ENCODE peak calls at places on chromosomes 16 and 17, in four cellular contexts. E is SK-N-SH, K is GM12878, U is A549. D is an unnamed sample.

GRCh38 chr17:63445065-63445464 is 1.0 kb downstream of the CYB561 start:
- DNase-seq in U (no peak), K (no peak), E (peak; percentile 52), D (no peak)

GRCh38 chr16:85293899-85294642 is 181.8 kb upstream of the CIBAR2 start:
- DNase-seq in K (no peak), U (no peak), E (no peak), D (no peak)

GRCh38 chr16:66275795-66276428 is 90.6 kb upstream of the CDH5 start:
- DNase-seq in K (no peak), U (peak; percentile 71), E (peak; percentile 55), D (peak; percentile 61)

GRCh38 chr17:32161506-32162365 is 19.4 kb downstream of the RHOT1 start:
- DNase-seq in U (no peak), K (no peak), E (no peak), D (no peak)

GRCh38 chr17:48610282-48611211 is at the start of gene HOXB7:
- DNase-seq in E (peak; percentile 79), K (no peak), U (peak; percentile 75), D (no peak)

GRCh38 chr16:24151482-24151939 is 104.6 kb upstream of the CACNG3 start:
- DNase-seq in U (no peak), K (no peak), E (no peak), D (no peak)

GRCh38 chr16:89431158-89431584 is 59.2 kb downstream of the ANKRD11 start:
- DNase-seq in K (no peak), E (no peak), U (peak; percentile 70), D (no peak)

GRCh38 chr17:19448341-19449268 is 37.6 kb downstream of the RNF112 start:
- DNase-seq in K (no peak), U (peak; percentile 76), E (peak; percentile 29), D (peak; percentile 19)

GRCh38 chr17:5419959-5420653 is at the start of gene RPAIN:
- DNase-seq in U (peak; percentile 93), K (no peak), E (peak; percentile 88), D (peak; percentile 85)
- TF ChIP-seq REST in U (no peak), K (no peak), E (no peak), D (no peak)

DNA sequence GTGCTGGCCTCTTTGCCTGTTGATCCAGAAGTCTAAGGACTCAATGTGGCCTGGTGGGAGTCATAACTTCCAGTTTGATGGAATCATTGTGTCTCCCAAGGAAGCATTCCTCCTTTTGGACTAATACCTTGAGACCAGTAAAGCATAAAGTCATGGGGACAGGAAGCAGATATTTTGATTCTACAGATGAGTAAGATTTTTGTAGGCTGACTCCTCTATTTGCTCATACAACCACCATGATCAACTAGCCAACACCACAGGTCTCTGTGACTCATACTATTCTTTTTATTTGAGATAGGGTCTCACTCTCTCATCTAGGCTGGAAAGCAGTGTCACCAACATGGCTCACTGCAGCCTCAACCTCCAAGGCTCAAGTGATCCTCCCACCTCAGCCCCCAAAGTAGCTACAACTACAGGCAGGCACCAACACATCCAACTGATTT is 6.2 kb downstream of the MT2A start:
- DNase-seq in E (no peak), K (no peak), U (peak; percentile 37), D (peak; percentile 39)
- H3K4me1 ChIP-seq in E (peaks cover 39% of the 10 kb centered on the region), K (peaks cover 21% of the 10 kb centered on the region), U (peaks cover 46% of the 10 kb centered on the region), D (peaks cover 34% of the 10 kb centered on the region)

DNA sequence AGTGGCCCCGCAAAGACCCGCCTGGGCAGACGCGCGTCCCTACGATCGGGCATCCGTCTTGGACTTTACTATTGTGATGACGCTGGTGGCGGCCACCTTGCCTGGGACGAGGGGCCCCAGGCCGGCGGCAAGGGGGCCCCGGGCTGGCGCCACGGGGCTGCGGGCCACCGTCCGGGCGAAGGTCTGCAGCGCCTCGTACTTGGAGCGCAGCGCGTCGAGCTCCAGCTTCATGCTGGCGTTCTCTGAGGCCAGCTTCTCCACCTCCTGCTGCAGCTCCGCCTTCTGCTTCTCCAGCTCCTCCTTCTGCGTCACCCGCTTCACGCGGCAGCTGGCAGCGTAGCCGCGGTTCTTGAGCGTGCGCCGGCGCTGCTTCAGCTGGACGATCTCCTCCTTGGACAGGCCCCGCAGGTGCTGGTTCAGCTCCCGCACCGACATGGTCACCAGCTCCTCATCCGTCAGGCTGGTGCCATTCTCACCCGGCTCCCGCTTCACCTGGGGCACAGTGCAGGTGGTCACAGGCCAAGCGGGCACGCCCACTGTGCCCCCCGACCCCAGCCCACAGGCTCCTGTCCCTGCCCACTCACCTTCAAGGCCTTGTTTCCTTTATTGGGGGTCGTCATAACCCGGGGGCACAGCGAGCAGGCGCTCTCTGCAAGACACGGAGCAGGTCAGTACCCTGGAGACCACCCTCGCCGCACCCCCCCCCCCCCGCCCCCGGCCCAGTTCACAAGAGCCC is 4.8 kb upstream of the SIRT7 start:
- DNase-seq in E (no peak), K (no peak), U (peak; percentile 91), D (no peak)
- TF ChIP-seq REST in E (no peak), K (no peak), U (no peak), D (no peak)

GRCh38 chr16:49024016-49024415 is 257.6 kb downstream of the CBLN1 start:
- DNase-seq in E (no peak), U (no peak), K (no peak), D (no peak)
- H3K4me1 ChIP-seq in E (no peaks in the 10 kb centered on the region), U (no peaks in the 10 kb centered on the region), K (no peaks in the 10 kb centered on the region), D (no peaks in the 10 kb centered on the region)

DNA sequence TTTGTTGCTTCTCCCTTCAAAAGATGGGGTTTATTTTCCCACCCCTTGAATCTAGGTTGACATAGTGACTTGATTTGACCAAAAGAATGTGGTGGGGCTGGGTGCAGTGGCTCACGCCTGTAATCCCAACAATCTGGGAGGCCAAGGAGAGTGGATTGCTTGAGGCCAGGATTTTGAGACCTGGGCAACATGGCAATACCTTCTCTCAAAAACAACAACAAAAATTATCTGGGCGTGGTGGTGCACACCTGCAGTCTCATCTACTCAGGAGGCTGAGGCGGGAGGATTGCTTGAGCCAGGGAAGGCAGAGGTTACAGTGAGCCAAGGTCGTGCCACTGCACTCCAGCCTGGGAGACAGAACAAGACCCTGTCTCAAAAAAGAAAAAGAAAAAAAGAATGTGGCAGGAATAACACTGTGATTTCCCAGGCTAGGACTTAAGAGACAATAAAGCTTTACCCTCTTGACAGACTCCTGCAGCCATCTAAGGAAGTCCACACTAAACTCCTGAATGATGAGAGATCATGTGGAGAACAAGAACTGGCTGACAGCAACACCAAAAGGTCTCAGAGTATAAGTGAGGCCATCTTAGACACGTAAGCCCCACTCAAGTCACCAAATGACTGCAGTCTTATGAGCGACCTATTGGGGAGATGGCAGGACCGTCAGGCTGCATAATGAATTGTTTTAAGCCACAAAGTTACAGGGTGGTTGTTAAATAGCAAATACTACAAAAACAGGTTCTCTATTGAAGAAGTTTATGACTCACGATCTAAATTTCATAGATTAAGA is 37.0 kb downstream of the FBXL20 start:
- DNase-seq in E (no peak), U (no peak), K (no peak), D (no peak)
- TF ChIP-seq REST in E (no peak), U (no peak), K (no peak), D (no peak)

DNA sequence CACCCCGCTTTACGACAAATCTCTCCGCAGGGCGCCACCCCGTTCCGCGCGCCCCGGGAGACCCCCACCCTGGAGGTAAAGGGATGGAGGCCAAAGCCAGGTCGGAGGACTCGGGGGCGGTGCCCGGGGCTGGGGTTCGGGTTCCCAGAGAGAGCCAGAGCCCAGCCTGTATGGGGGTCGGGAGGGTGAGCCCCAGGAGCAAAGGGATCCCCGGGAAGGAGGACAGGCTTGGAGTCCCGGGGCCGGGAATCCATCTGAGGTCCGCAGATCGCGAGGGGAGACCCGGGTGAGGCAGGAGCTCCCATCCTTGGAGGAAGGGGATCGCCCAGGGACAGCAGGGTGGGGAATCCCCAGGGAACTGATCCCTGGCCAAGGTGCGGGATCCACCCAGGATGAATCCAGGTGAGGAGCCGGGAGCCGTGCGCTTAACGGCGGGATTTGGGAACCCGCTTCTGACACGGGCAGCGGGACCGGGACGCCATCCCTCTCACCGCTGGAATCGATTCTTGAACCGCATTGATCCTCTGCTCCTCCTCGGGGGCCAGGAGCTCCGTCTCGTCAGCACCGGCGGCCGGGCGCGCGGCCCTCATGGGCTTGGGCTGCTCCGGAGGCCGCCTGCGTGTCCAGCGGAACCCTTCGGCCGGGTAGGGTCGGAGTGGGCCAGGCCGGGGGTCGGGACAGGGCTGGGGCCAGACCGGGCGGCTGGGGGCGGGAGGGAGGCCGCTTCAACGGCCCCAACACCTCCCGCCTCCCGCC is at the start of gene MMD:
- DNase-seq in U (no peak), E (peak; percentile 86), K (no peak), D (no peak)
- H3K4me1 ChIP-seq in U (peaks cover 23% of the 10 kb centered on the region), E (peaks cover 8% of the 10 kb centered on the region), K (peaks cover 37% of the 10 kb centered on the region), D (peaks cover 60% of the 10 kb centered on the region)

GRCh38 chr17:83125515-83126274 is 46.3 kb downstream of the METRNL start:
- DNase-seq in U (no peak), K (no peak), E (no peak), D (no peak)
- TF ChIP-seq REST in U (no peak), K (no peak), E (no peak), D (no peak)

GRCh38 chr17:33667671-33668070 is 374.6 kb upstream of the ASIC2 start:
- DNase-seq in U (no peak), E (no peak), K (no peak), D (no peak)
- H3K4me1 ChIP-seq in U (no peaks in the 10 kb centered on the region), E (no peaks in the 10 kb centered on the region), K (no peaks in the 10 kb centered on the region), D (no peaks in the 10 kb centered on the region)

GRCh38 chr16:636206-637080 is at the start of gene METTL26:
- DNase-seq in E (peak; percentile 94), U (peak; percentile 96), K (peak; percentile 68), D (peak; percentile 92)
- TF ChIP-seq REST in E (no peak), U (peak; percentile 54), K (no peak), D (no peak)

D was measured in HepG2.